ENCODE peak calls at places on chromosomes 2 and 18, in five cellular contexts. N is GM04504, Y is NCI-H460, W is EL, A is G401. Q is an unnamed sample.

GRCh38 chr2:11042841-11043240 is 112.4 kb upstream of the SLC66A3 start:
- DNase-seq in N (no peak), Y (no peak), W (no peak), A (no peak), Q (no peak)

GRCh38 chr2:171814883-171815282 is 79.2 kb downstream of the SLC25A12 start:
- DNase-seq in N (no peak), Y (no peak), W (no peak), A (peak), Q (no peak)

GRCh38 chr2:67930156-67930555 is 132.6 kb downstream of the C1D start:
- DNase-seq in N (no peak), Y (no peak), W (no peak), A (no peak), Q (no peak)

GRCh38 chr2:61694312-61695274 is 156.4 kb upstream of the XPO1 start:
- DNase-seq in N (peak), Y (peak), W (peak), A (peak), Q (peak)

GRCh38 chr2:30382995-30383394 is 64.1 kb upstream of the LCLAT1 start:
- DNase-seq in N (no peak), Y (no peak), W (no peak), A (peak), Q (no peak)

GRCh38 chr2:230068658-230069080 is at the start of gene SLC16A14:
- DNase-seq in N (no peak), Y (peak), W (peak), A (peak), Q (peak)

GRCh38 chr18:58202406-58202730 is 158.3 kb downstream of the NEDD4L start:
- DNase-seq in N (no peak), Y (no peak), W (peak), A (no peak), Q (no peak)

GRCh38 chr18:68428026-68428425 is 286.9 kb downstream of the TMX3 start:
- DNase-seq in N (peak), Y (no peak), W (peak), A (peak), Q (no peak)

GRCh38 chr2:169031202-169031601 is at the start of gene ABCB11:
- DNase-seq in N (no peak), Y (no peak), W (no peak), A (no peak), Q (no peak)

GRCh38 chr2:206764673-206765241 is 371 bp downstream of the MDH1B start:
- DNase-seq in N (no peak), Y (no peak), W (no peak), A (no peak), Q (no peak)

GRCh38 chr2:170024721-170025120 is 153.2 kb upstream of the MYO3B start:
- DNase-seq in N (no peak), Y (no peak), W (no peak), A (no peak), Q (no peak)

GRCh38 chr2:227407601-227408089 is 19.9 kb upstream of the SCYGR1 start:
- DNase-seq in N (no peak), Y (peak), W (peak), A (peak), Q (no peak)

GRCh38 chr2:437772-438393 is 150.0 kb upstream of the ALKAL2 start:
- DNase-seq in N (no peak), Y (no peak), W (no peak), A (peak), Q (peak)

Q was measured in LoVo.